ENCODE peak calls at places on chromosomes 3 and 15, in four cellular contexts. X, P, M and O are unnamed samples.

GRCh38 chr15:101016581-101016980 is 97.4 kb downstream of the LRRK1 start:
- DNase-seq in X (peak), M (no peak), P (no peak), O (no peak)

GRCh38 chr15:40702077-40702476 is 7.1 kb downstream of the RAD51 start:
- DNase-seq in X (no peak), P (no peak), M (no peak), O (no peak)

GRCh38 chr15:62600376-62600775 is 435.3 kb upstream of the C2CD4B start:
- DNase-seq in X (no peak), P (no peak), M (no peak), O (no peak)

GRCh38 chr3:103218146-103218545 is 783.3 kb downstream of the ZPLD1 start:
- DNase-seq in X (no peak), M (no peak), P (no peak), O (no peak)

GRCh38 chr3:95227092-95227491 is 1164.2 kb downstream of the NSUN3 start:
- DNase-seq in P (no peak), X (no peak), M (no peak), O (no peak)

GRCh38 chr3:194189243-194189791 is 53.4 kb downstream of the HES1 start:
- DNase-seq in M (no peak), P (no peak), X (no peak), O (no peak)

GRCh38 chr3:99108508-99108907 is 207.0 kb upstream of the DCBLD2 start:
- DNase-seq in M (no peak), P (no peak), X (no peak), O (no peak)

GRCh38 chr3:117719316-117719926 is 1009.8 kb downstream of the TUSC7 start:
- DNase-seq in X (no peak), M (no peak), P (no peak), O (no peak)

GRCh38 chr3:187027531-187027936 is 97.2 kb downstream of the ST6GAL1 start:
- DNase-seq in P (no peak), M (no peak), X (no peak), O (no peak)

GRCh38 chr3:71389911-71390573 is 193.5 kb downstream of the FOXP1 start:
- DNase-seq in X (peak), P (peak), M (peak), O (no peak)

GRCh38 chr15:78438595-78439285 is 724 bp downstream of the IREB2 start:
- DNase-seq in M (peak), P (peak), X (no peak), O (no peak)

GRCh38 chr3:11903447-11903846 is 56.8 kb upstream of the TAMM41 start:
- DNase-seq in M (no peak), X (no peak), P (no peak), O (no peak)

GRCh38 chr3:79019137-79019923 is 748.5 kb downstream of the ROBO1 start:
- DNase-seq in P (peak), X (peak), M (peak), O (no peak)

GRCh38 chr15:50077655-50078054 is 41.4 kb downstream of the ATP8B4 start:
- DNase-seq in M (no peak), X (no peak), P (no peak), O (no peak)

GRCh38 chr15:57767526-57767925 is 61.0 kb downstream of the POLR2M start:
- DNase-seq in P (no peak), X (no peak), M (no peak), O (no peak)
- TF ChIP-seq POLR2AphosphoS5 in P (no peak), X (no peak), M (no peak), O (no peak)

GRCh38 chr15:43509923-43510229 is 7.5 kb upstream of the MAP1A start:
- DNase-seq in M (no peak), P (no peak), X (no peak), O (no peak)

GRCh38 chr15:43509002-43509922 is 8.1 kb upstream of the MAP1A start:
- DNase-seq in P (no peak), X (peak), M (no peak), O (no peak)

GRCh38 chr15:43508421-43508820 is 9.0 kb upstream of the MAP1A start:
- DNase-seq in M (no peak), P (no peak), X (no peak), O (no peak)

GRCh38 chr15:43511012-43511885 is 6.2 kb upstream of the MAP1A start:
- DNase-seq in X (no peak), M (no peak), P (no peak), O (no peak)

GRCh38 chr15:43510230-43511011 is 7.0 kb upstream of the MAP1A start:
- DNase-seq in P (peak), M (peak), X (peak), O (peak)
- TF ChIP-seq POLR2AphosphoS5 in P (peak), M (peak), X (peak), O (peak)

DNA sequence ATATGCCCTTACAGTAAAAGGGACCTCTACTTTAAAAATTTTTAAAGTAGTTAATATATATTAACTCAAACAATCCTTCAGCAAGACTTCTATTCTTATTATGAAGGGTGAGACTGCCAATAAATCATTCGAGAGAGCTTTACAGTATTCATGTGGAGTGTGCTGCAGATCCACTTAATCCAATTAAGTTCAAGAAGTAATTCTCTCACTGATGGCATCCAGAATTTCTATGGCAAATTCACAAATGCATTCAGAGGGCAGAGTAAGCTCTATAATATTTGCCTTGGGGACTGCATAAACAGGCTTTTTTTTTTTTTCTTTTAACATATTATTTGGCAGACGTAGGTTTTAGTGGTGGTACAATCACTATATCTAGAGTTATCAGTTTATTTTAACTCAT is 692.0 kb downstream of the NLGN1 start:
- DNase-seq in P (no peak), X (no peak), M (no peak), O (no peak)
- TF ChIP-seq POLR2AphosphoS5 in P (no peak), X (no peak), M (no peak), O (no peak)

GRCh38 chr3:42684632-42685362 is 540 bp upstream of the KLHL40 start:
- DNase-seq in X (no peak), M (no peak), P (no peak), O (no peak)

GRCh38 chr3:42685891-42686820 is 819 bp downstream of the KLHL40 start:
- DNase-seq in X (peak), M (no peak), P (no peak), O (no peak)

GRCh38 chr3:42682301-42683070 is 2.9 kb upstream of the KLHL40 start:
- DNase-seq in M (no peak), X (peak), P (no peak), O (no peak)

GRCh38 chr3:42685363-42685881 is at the start of gene KLHL40:
- DNase-seq in X (peak), P (no peak), M (no peak), O (no peak)

DNA sequence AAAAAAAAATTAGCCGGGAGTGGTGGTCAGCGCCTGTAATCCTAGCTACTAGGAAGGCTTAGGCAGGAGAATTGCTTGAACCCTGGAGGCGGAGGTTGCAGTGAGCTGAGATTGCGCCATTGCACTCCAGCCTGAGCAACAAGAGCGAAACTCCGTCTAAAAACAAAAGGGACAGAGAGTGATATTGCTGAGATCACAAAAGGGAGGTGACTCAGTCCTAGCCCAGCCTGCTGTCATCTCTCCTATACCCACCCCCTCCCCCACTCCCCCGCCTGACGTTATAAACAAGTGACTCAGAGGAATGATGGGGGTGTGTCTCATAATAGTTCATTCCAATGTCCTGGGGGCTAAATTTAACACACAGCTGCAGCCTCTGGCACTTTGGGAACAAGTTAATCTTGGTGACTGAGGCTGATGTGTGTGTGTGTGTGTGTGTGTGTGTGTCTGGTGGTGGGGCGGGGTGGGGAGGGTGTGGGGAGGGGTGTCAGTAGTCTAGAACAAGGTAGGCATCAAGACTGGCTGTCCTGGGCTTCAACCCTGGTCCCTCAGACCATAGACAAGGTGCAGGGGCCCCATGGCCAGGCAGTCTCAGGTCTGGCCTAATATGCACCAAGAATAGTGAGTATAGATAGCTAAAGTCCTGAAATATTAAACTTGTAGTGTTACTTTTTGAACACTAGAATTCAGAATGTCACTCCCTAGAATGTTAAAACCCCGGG is 1.3 kb upstream of the KLHL40 start:
- DNase-seq in X (peak), P (peak), M (peak), O (peak)
- TF ChIP-seq POLR2AphosphoS5 in X (no peak), P (peak), M (no peak), O (peak)

DNA sequence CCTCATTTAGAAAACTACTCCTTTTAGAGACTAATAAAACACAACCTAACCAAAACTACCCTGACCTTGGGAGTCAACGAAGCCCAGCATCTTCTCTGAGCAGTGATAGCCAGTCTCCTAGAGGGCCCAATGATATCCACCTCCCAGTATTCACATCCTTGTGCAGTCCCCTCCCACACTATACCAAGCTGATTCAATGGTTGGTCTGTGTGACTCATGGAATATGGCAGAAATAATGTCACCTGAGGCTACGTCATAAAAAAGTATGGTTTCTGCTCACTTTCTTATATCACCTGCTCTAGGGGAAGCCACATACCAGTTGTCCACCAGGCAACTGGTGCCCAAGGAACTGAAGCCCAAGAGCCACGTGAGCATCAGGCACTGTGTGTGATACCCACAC is 21.4 kb upstream of the USF3 start:
- DNase-seq in M (no peak), X (no peak), P (no peak), O (no peak)
- TF ChIP-seq POLR2AphosphoS5 in M (no peak), X (no peak), P (no peak), O (no peak)